ENCODE peak calls at places on chromosome 19, in ten cellular contexts. U is stimulated activated CD4-positive, alpha-beta T cell treated with anti-CD3 and anti-CD28 coated beads, Interleukin-12 subunit alpha, Interleukin-12 subunit beta, amount 100 ng/mL, for 48 hours; I is heart left ventricle; W is kidney glomerular epithelial cell; Y is neuronal stem cell; N is colonic mucosa; S is activated naive CD4-positive, alpha-beta T cell treated with anti-CD3 and anti-CD28 coated beads, Interleukin-2, amount 50 U/mL, for 16 hours; M is T-cell; B is fibroblast of the aortic adventitia; G is activated T-cell treated with anti-CD3 and anti-CD28 coated beads for 4 hours. K is an unnamed sample.
A peak's percentile ranks its signal among the peaks of the same experiment; 100 is the strongest.

GRCh38 chr19:6730153-6730804 is 7.1 kb downstream of the GPR108 start:
- DNase-seq in I (no peak), B (no peak), N (peak; percentile 97), U (no peak), M (no peak), Y (no peak), W (peak; percentile 14), G (peak; percentile 33), S (peak; percentile 57), K (no peak)

GRCh38 chr19:5882421-5882968 is 12.2 kb upstream of the FUT5 start:
- DNase-seq in N (no peak), S (no peak), Y (no peak), B (no peak), I (no peak), U (no peak), G (no peak), M (no peak), W (no peak), K (no peak)

GRCh38 chr19:17841810-17842662 is 5.7 kb downstream of the JAK3 start:
- DNase-seq in G (peak; percentile 58), N (peak; percentile 91), U (peak; percentile 67), B (peak; percentile 78), I (peak; percentile 87), W (peak; percentile 49), M (peak; percentile 52), Y (peak; percentile 99), S (peak; percentile 66), K (peak; percentile 41)

GRCh38 chr19:33125929-33126388 is 6.0 kb upstream of the WDR88 start:
- DNase-seq in I (no peak), U (peak; percentile 23), B (peak; percentile 76), Y (peak; percentile 54), W (peak; percentile 74), S (peak; percentile 45), M (peak; percentile 46), G (peak; percentile 38), N (peak; percentile 45), K (peak; percentile 55)

GRCh38 chr19:39408392-39409206 is 2.0 kb downstream of the ZFP36 start:
- DNase-seq in G (no peak), B (peak; percentile 59), M (no peak), U (no peak), N (peak; percentile 57), Y (no peak), W (no peak), I (no peak), S (no peak), K (peak; percentile 62)

GRCh38 chr19:46537136-46538097 is 41.8 kb upstream of the PNMA8B start:
- DNase-seq in U (no peak), S (peak; percentile 69), I (peak; percentile 80), N (peak; percentile 67), G (peak; percentile 61), M (peak; percentile 69), W (peak; percentile 1), B (peak; percentile 45), Y (no peak), K (no peak)

GRCh38 chr19:41959056-41960053 is at the start of gene RABAC1:
- DNase-seq in B (peak; percentile 89), W (peak; percentile 91), S (peak; percentile 90), I (peak; percentile 92), G (peak; percentile 82), Y (peak; percentile 90), M (peak; percentile 89), N (peak; percentile 93), U (peak; percentile 77), K (peak; percentile 96)

GRCh38 chr19:17105548-17105947 is 30.0 kb downstream of the MYO9B start:
- DNase-seq in S (no peak), U (no peak), M (no peak), I (no peak), G (no peak), B (no peak), Y (no peak), N (no peak), W (no peak), K (no peak)

GRCh38 chr19:5719961-5720790 is at the start of the genes CATSPERD and LONP1:
- DNase-seq in W (peak; percentile 95), S (peak; percentile 98), N (peak; percentile 98), I (peak; percentile 99), Y (peak; percentile 99), M (peak; percentile 97), B (peak; percentile 99), U (peak; percentile 97), G (peak; percentile 96), K (peak; percentile 98)

GRCh38 chr19:883661-884211 is 9.3 kb downstream of the MED16 start:
- DNase-seq in Y (no peak), B (no peak), S (no peak), N (no peak), M (no peak), G (no peak), I (no peak), U (no peak), W (no peak), K (peak; percentile 84)

GRCh38 chr19:28472843-28473242 is 740.1 kb downstream of the UQCRFS1 start:
- DNase-seq in B (no peak), N (peak; percentile 33), Y (no peak), U (no peak), I (peak; percentile 67), G (no peak), S (no peak), M (no peak), W (no peak), K (no peak)

GRCh38 chr19:42363614-42364346 is 26.3 kb downstream of the CNFN start:
- DNase-seq in B (no peak), I (no peak), W (no peak), S (no peak), N (no peak), M (no peak), Y (no peak), U (no peak), G (no peak), K (no peak)